ENCODE peak calls at places on chromosome 2, in four cellular contexts. One of them, this sample, is unnamed.

GRCh38 chr2:121709776-121710469 is 26.8 kb downstream of the NIFK start:
- DNase-seq in WTC11: no peak
- DNase-seq in K562: no peak
- DNase-seq in HepG2: no peak
- DNase-seq in this sample: no peak

GRCh38 chr2:109164739-109165221 is 35.8 kb downstream of the SH3RF3 start:
- DNase-seq in WTC11: no peak
- DNase-seq in HepG2: no peak
- DNase-seq in K562: no peak
- DNase-seq in this sample: no peak

GRCh38 chr2:13682878-13683277 is 949.6 kb upstream of the LRATD1 start:
- DNase-seq in K562: no peak
- DNase-seq in HepG2: no peak
- DNase-seq in WTC11: no peak
- DNase-seq in this sample: no peak

GRCh38 chr2:162070228-162070918 is 3.6 kb downstream of the DPP4 start:
- DNase-seq in K562: no peak
- DNase-seq in HepG2: no peak
- DNase-seq in WTC11: no peak
- DNase-seq in this sample: no peak

GRCh38 chr2:54279385-54279784 is 23.4 kb upstream of the TSPYL6 start:
- DNase-seq in WTC11: no peak
- DNase-seq in K562: no peak
- DNase-seq in HepG2: no peak
- DNase-seq in this sample: peak; percentile 35

GRCh38 chr2:12554235-12555011 is 162.3 kb upstream of the TRIB2 start:
- DNase-seq in K562: no peak
- DNase-seq in HepG2: no peak
- DNase-seq in WTC11: no peak
- DNase-seq in this sample: no peak

GRCh38 chr2:173652731-173653426 is 298.2 kb downstream of the CDCA7 start:
- DNase-seq in K562: no peak
- DNase-seq in HepG2: peak; percentile 64
- DNase-seq in WTC11: no peak
- DNase-seq in this sample: peak; percentile 36

GRCh38 chr2:105886029-105886454 is 141.3 kb downstream of the NCK2 start:
- DNase-seq in WTC11: no peak
- DNase-seq in K562: no peak
- DNase-seq in HepG2: no peak
- DNase-seq in this sample: no peak

GRCh38 chr2:232779935-232780334 is 3.6 kb upstream of the KCNJ13 start:
- DNase-seq in HepG2: no peak
- DNase-seq in WTC11: no peak
- DNase-seq in K562: no peak
- DNase-seq in this sample: no peak

GRCh38 chr2:96251721-96252292 is 14.0 kb downstream of the TMEM127 start:
- DNase-seq in HepG2: peak; percentile 84
- DNase-seq in WTC11: peak; percentile 29
- DNase-seq in K562: peak; percentile 48
- DNase-seq in this sample: no peak

GRCh38 chr2:216568563-216568962 is 64.7 kb upstream of the IGFBP2 start:
- DNase-seq in HepG2: no peak
- DNase-seq in K562: no peak
- DNase-seq in WTC11: no peak
- DNase-seq in this sample: no peak

GRCh38 chr2:65256088-65256487 is 28.5 kb downstream of the ACTR2 start:
- DNase-seq in WTC11: no peak
- DNase-seq in HepG2: no peak
- DNase-seq in K562: no peak
- DNase-seq in this sample: no peak

GRCh38 chr2:18703555-18703954 is 114.2 kb upstream of the NT5C1B start:
- DNase-seq in WTC11: no peak
- DNase-seq in HepG2: no peak
- DNase-seq in K562: no peak
- DNase-seq in this sample: no peak

GRCh38 chr2:68225119-68225632 is 27.2 kb downstream of the PPP3R1 start:
- DNase-seq in K562: peak; percentile 75
- DNase-seq in HepG2: peak; percentile 68
- DNase-seq in WTC11: peak; percentile 26
- DNase-seq in this sample: peak; percentile 32

GRCh38 chr2:216789088-216789487 is 70.8 kb downstream of the TNP1 start:
- DNase-seq in HepG2: no peak
- DNase-seq in WTC11: no peak
- DNase-seq in K562: peak; percentile 34
- DNase-seq in this sample: no peak

GRCh38 chr2:102185347-102185746 is 1.5 kb upstream of the IL1RL2 start:
- DNase-seq in HepG2: no peak
- DNase-seq in WTC11: no peak
- DNase-seq in K562: peak; percentile 7
- DNase-seq in this sample: peak; percentile 14

GRCh38 chr2:69033427-69034095 is 20.6 kb downstream of the ANTXR1 start:
- DNase-seq in WTC11: no peak
- DNase-seq in K562: no peak
- DNase-seq in HepG2: no peak
- DNase-seq in this sample: no peak

GRCh38 chr2:50752228-50752627 is 279.7 kb downstream of the NRXN1 start:
- DNase-seq in WTC11: no peak
- DNase-seq in HepG2: no peak
- DNase-seq in K562: no peak
- DNase-seq in this sample: no peak

GRCh38 chr2:212032032-212032431 is 506.6 kb downstream of the ERBB4 start:
- DNase-seq in WTC11: no peak
- DNase-seq in K562: no peak
- DNase-seq in HepG2: no peak
- DNase-seq in this sample: no peak

GRCh38 chr2:107412209-107412904 is 414.3 kb upstream of the RGPD4 start:
- DNase-seq in HepG2: no peak
- DNase-seq in K562: no peak
- DNase-seq in WTC11: no peak
- DNase-seq in this sample: no peak

GRCh38 chr2:225041210-225041870 is 928 bp downstream of the DOCK10 start:
- DNase-seq in WTC11: peak; percentile 18
- DNase-seq in HepG2: no peak
- DNase-seq in K562: no peak
- DNase-seq in this sample: no peak

GRCh38 chr2:36770542-36771287 is 74.2 kb downstream of the VIT start:
- DNase-seq in K562: peak; percentile 81
- DNase-seq in HepG2: peak; percentile 67
- DNase-seq in WTC11: peak; percentile 82
- DNase-seq in this sample: peak; percentile 75

GRCh38 chr2:140383781-140384180 is 1603.6 kb upstream of the NXPH2 start:
- DNase-seq in HepG2: no peak
- DNase-seq in WTC11: no peak
- DNase-seq in K562: no peak
- DNase-seq in this sample: no peak

GRCh38 chr2:4221434-4221833 is 518.1 kb downstream of the DCDC2C start:
- DNase-seq in HepG2: no peak
- DNase-seq in K562: no peak
- DNase-seq in WTC11: no peak
- DNase-seq in this sample: no peak

GRCh38 chr2:16396986-16397385 is 268.6 kb downstream of the CYRIA start:
- DNase-seq in K562: no peak
- DNase-seq in HepG2: no peak
- DNase-seq in WTC11: no peak
- DNase-seq in this sample: no peak
- TF ChIP-seq SP1 in K562: no peak
- TF ChIP-seq SP1 in HepG2: no peak
- TF ChIP-seq SP1 in WTC11: no peak
- TF ChIP-seq SP1 in this sample: no peak

GRCh38 chr2:63588385-63589147 is at the start of the genes MDH1 and WDPCP:
- DNase-seq in WTC11: peak; percentile 93
- DNase-seq in HepG2: peak; percentile 100
- DNase-seq in K562: peak; percentile 98
- DNase-seq in this sample: peak; percentile 81

GRCh38 chr2:63587814-63588384 is 378 bp downstream of the WDPCP start:
- DNase-seq in HepG2: no peak
- DNase-seq in WTC11: no peak
- DNase-seq in K562: no peak
- DNase-seq in this sample: no peak

GRCh38 chr2:63589148-63589972 is 597 bp downstream of the MDH1 start:
- DNase-seq in WTC11: peak; percentile 39
- DNase-seq in K562: peak; percentile 49
- DNase-seq in HepG2: peak; percentile 27
- DNase-seq in this sample: peak; percentile 18

GRCh38 chr2:63591566-63592175 is 2.9 kb downstream of the MDH1 start:
- DNase-seq in WTC11: no peak
- DNase-seq in K562: no peak
- DNase-seq in HepG2: peak; percentile 24
- DNase-seq in this sample: no peak

GRCh38 chr2:63590621-63591408 is 2.1 kb downstream of the MDH1 start:
- DNase-seq in HepG2: peak; percentile 89
- DNase-seq in K562: peak; percentile 56
- DNase-seq in WTC11: no peak
- DNase-seq in this sample: no peak
- TF ChIP-seq ELF4 in HepG2: no peak
- TF ChIP-seq ELF4 in K562: no peak
- TF ChIP-seq ELF4 in WTC11: no peak
- TF ChIP-seq ELF4 in this sample: no peak

GRCh38 chr2:199312931-199313330 is 144.8 kb downstream of the SATB2 start:
- DNase-seq in HepG2: no peak
- DNase-seq in K562: no peak
- DNase-seq in WTC11: no peak
- DNase-seq in this sample: no peak

GRCh38 chr2:199308567-199308966 is 149.2 kb downstream of the SATB2 start:
- DNase-seq in WTC11: no peak
- DNase-seq in HepG2: no peak
- DNase-seq in K562: no peak
- DNase-seq in this sample: no peak

GRCh38 chr2:199309411-199309810 is 148.3 kb downstream of the SATB2 start:
- DNase-seq in K562: no peak
- DNase-seq in WTC11: no peak
- DNase-seq in HepG2: no peak
- DNase-seq in this sample: no peak

GRCh38 chr2:199309973-199310372 is 147.8 kb downstream of the SATB2 start:
- DNase-seq in HepG2: no peak
- DNase-seq in K562: no peak
- DNase-seq in WTC11: no peak
- DNase-seq in this sample: no peak

GRCh38 chr2:199310654-199311275 is 147.0 kb downstream of the SATB2 start:
- DNase-seq in K562: no peak
- DNase-seq in HepG2: no peak
- DNase-seq in WTC11: no peak
- DNase-seq in this sample: no peak
- TF ChIP-seq SP1 in K562: no peak
- TF ChIP-seq SP1 in HepG2: no peak
- TF ChIP-seq SP1 in WTC11: no peak
- TF ChIP-seq SP1 in this sample: no peak

GRCh38 chr2:197304556-197305011 is 6.0 kb downstream of the ANKRD44 start:
- DNase-seq in WTC11: no peak
- DNase-seq in HepG2: no peak
- DNase-seq in K562: no peak
- DNase-seq in this sample: no peak
- TF ChIP-seq ELF4 in WTC11: no peak
- TF ChIP-seq ELF4 in HepG2: no peak
- TF ChIP-seq ELF4 in K562: no peak
- TF ChIP-seq ELF4 in this sample: no peak

GRCh38 chr2:20424300-20425290 is 22.3 kb upstream of the RHOB start:
- DNase-seq in HepG2: no peak
- DNase-seq in WTC11: no peak
- DNase-seq in K562: peak; percentile 57
- DNase-seq in this sample: no peak
- TF ChIP-seq SP1 in HepG2: no peak
- TF ChIP-seq SP1 in WTC11: no peak
- TF ChIP-seq SP1 in K562: no peak
- TF ChIP-seq SP1 in this sample: no peak

DNA sequence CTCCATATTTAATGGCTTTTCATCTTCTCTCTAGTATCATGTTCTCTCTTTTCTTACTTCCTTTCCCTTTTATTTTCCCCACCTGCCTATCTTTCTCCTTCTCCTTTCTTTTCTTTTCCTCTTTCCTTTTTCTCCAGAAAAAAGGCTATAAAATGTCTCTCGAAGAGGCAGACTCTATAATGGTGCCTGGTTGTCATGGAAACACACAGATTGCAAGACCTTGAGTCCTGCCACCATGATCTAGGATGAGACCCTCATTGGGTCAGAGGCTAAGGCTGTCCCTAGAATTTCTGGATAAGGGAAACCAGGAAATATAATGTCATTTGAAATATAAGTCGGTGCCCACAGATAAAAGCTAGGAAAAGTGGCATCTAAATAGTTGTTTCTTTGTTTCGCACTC is 36.5 kb upstream of the LHCGR start:
- DNase-seq in HepG2: no peak
- DNase-seq in WTC11: no peak
- DNase-seq in K562: no peak
- DNase-seq in this sample: no peak
- TF ChIP-seq ELF4 in HepG2: no peak
- TF ChIP-seq ELF4 in WTC11: no peak
- TF ChIP-seq ELF4 in K562: no peak
- TF ChIP-seq ELF4 in this sample: no peak

GRCh38 chr2:143807192-143807591 is 678.0 kb downstream of the ARHGAP15 start:
- DNase-seq in HepG2: no peak
- DNase-seq in K562: no peak
- DNase-seq in WTC11: no peak
- DNase-seq in this sample: no peak
- TF ChIP-seq SP1 in HepG2: no peak
- TF ChIP-seq SP1 in K562: no peak
- TF ChIP-seq SP1 in WTC11: no peak
- TF ChIP-seq SP1 in this sample: no peak

GRCh38 chr2:177908182-177908581 is 164.4 kb downstream of the PDE11A start:
- DNase-seq in HepG2: no peak
- DNase-seq in K562: peak; percentile 8
- DNase-seq in WTC11: peak; percentile 15
- DNase-seq in this sample: no peak

GRCh38 chr2:177902395-177903160 is 170.0 kb downstream of the PDE11A start:
- DNase-seq in WTC11: no peak
- DNase-seq in HepG2: no peak
- DNase-seq in K562: no peak
- DNase-seq in this sample: no peak

GRCh38 chr2:177905640-177906039 is 166.9 kb downstream of the PDE11A start:
- DNase-seq in K562: no peak
- DNase-seq in HepG2: no peak
- DNase-seq in WTC11: no peak
- DNase-seq in this sample: no peak

GRCh38 chr2:177908824-177909223 is 163.8 kb downstream of the PDE11A start:
- DNase-seq in HepG2: no peak
- DNase-seq in K562: no peak
- DNase-seq in WTC11: no peak
- DNase-seq in this sample: no peak

GRCh38 chr2:177906041-177906718 is 166.4 kb downstream of the PDE11A start:
- DNase-seq in HepG2: peak; percentile 53
- DNase-seq in K562: peak; percentile 83
- DNase-seq in WTC11: peak; percentile 88
- DNase-seq in this sample: peak; percentile 84
- TF ChIP-seq ELF4 in HepG2: no peak
- TF ChIP-seq ELF4 in K562: no peak
- TF ChIP-seq ELF4 in WTC11: no peak
- TF ChIP-seq ELF4 in this sample: no peak

This sample was measured in HEK293T.